ENCODE peak calls at places on chromosomes 12 and 14, in five cellular contexts. G is CD14-positive monocyte; K is CD8-positive, alpha-beta T cell; A is foreskin fibroblast; M is NCI-H774. Y is an unnamed sample.

GRCh38 chr14:91835920-91836843 is 31.2 kb downstream of the TC2N start:
- DNase-seq in G (no peak), K (peak), A (no peak), M (peak), Y (no peak)

GRCh38 chr12:127278351-127278750 is 988.6 kb upstream of the TMEM132C start:
- DNase-seq in G (no peak), K (no peak), A (no peak), M (no peak), Y (no peak)

GRCh38 chr14:79161576-79161975 is 991.4 kb downstream of the NRXN3 start:
- DNase-seq in G (no peak), K (no peak), A (no peak), M (no peak), Y (no peak)

GRCh38 chr14:29016050-29016900 is 249.7 kb downstream of the FOXG1 start:
- DNase-seq in G (no peak), K (no peak), A (peak), M (no peak), Y (no peak)

GRCh38 chr14:76647699-76648298 is 113.5 kb upstream of the VASH1 start:
- DNase-seq in G (no peak), K (no peak), A (peak), M (peak), Y (no peak)

GRCh38 chr12:27330846-27331245 is 1.8 kb upstream of the BMAL2 start:
- DNase-seq in G (no peak), K (no peak), A (no peak), M (no peak), Y (no peak)

GRCh38 chr12:132427177-132427725 is 62.7 kb upstream of the FBRSL1 start:
- DNase-seq in G (no peak), K (no peak), A (no peak), M (no peak), Y (no peak)

GRCh38 chr14:21467620-21468019 is 9.1 kb downstream of the RAB2B start:
- DNase-seq in G (no peak), K (no peak), A (peak), M (no peak), Y (no peak)

GRCh38 chr14:36069535-36069900 is 107.0 kb downstream of the PTCSC3 start:
- DNase-seq in G (no peak), K (no peak), A (no peak), M (peak), Y (no peak)

GRCh38 chr12:10941916-10942607 is 3.0 kb upstream of the TAS2R14 start:
- DNase-seq in G (no peak), K (no peak), A (no peak), M (no peak), Y (no peak)

GRCh38 chr14:21104448-21105060 is 3.7 kb downstream of the TMEM253 start:
- DNase-seq in G (peak), K (peak), A (peak), M (peak), Y (no peak)

GRCh38 chr14:32211068-32211404 is 8.0 kb upstream of the RNU6-8 start:
- DNase-seq in G (no peak), K (no peak), A (no peak), M (no peak), Y (no peak)

GRCh38 chr12:24378548-24379011 is 429.1 kb upstream of the SOX5 start:
- DNase-seq in G (no peak), K (no peak), A (peak), M (peak), Y (no peak)

Y was measured in SIG-M5.